ENCODE peak calls at places on chromosomes 5 and 9, in nine cellular contexts. W is lower leg skin, P is upper lobe of left lung, X is endothelial cell of umbilical vein, F is transverse colon, J is H54, R is adrenal gland, I is body of pancreas, N is IMR-90. O is an unnamed sample.

GRCh38 chr5:173331956-173332479 is 3.8 kb upstream of the STC2 start:
- DNase-seq in W (peak), P (peak), X (peak), F (peak), J (peak), R (peak), I (peak), N (peak), O (no peak)

GRCh38 chr5:90408571-90409317 is 812 bp downstream of the CETN3 start:
- DNase-seq in W (no peak), P (no peak), X (no peak), F (no peak), J (no peak), R (no peak), I (no peak), N (no peak), O (no peak)

GRCh38 chr5:159412284-159413046 is 82.2 kb upstream of the IL12B start:
- DNase-seq in W (no peak), P (peak), X (no peak), F (peak), J (no peak), R (no peak), I (no peak), N (no peak), O (no peak)

GRCh38 chr9:109806506-109807115 is 26.6 kb downstream of the PALM2AKAP2 start:
- DNase-seq in W (no peak), P (no peak), X (no peak), F (no peak), J (no peak), R (no peak), I (no peak), N (peak), O (no peak)

GRCh38 chr5:126335871-126336270 is 87.3 kb upstream of the GRAMD2B start:
- DNase-seq in W (no peak), P (no peak), X (no peak), F (no peak), J (no peak), R (no peak), I (no peak), N (peak), O (no peak)

GRCh38 chr9:83623634-83623991 is 670 bp downstream of the IDNK start:
- DNase-seq in W (no peak), P (no peak), X (peak), F (no peak), J (no peak), R (no peak), I (no peak), N (no peak), O (no peak)

GRCh38 chr9:114288233-114289051 is 34.5 kb upstream of the ORM1 start:
- DNase-seq in W (peak), P (peak), X (no peak), F (peak), J (peak), R (peak), I (peak), N (peak), O (no peak)

GRCh38 chr5:52810426-52810825 is 22.7 kb downstream of the ITGA1 start:
- DNase-seq in W (no peak), P (no peak), X (no peak), F (no peak), J (no peak), R (no peak), I (no peak), N (no peak), O (no peak)

GRCh38 chr9:74940600-74940999 is 12.1 kb downstream of the C9orf40 start:
- DNase-seq in W (no peak), P (no peak), X (peak), F (peak), J (no peak), R (no peak), I (peak), N (peak), O (no peak)

GRCh38 chr5:171157233-171157632 is 151.8 kb upstream of the TLX3 start:
- DNase-seq in W (no peak), P (no peak), X (peak), F (no peak), J (no peak), R (no peak), I (no peak), N (no peak), O (no peak)

GRCh38 chr9:122377241-122378164 is 6.7 kb downstream of the PTGS1 start:
- DNase-seq in W (peak), P (no peak), X (no peak), F (no peak), J (no peak), R (no peak), I (no peak), N (peak), O (no peak)

GRCh38 chr9:74570879-74571512 is 73.9 kb downstream of the RORB start:
- DNase-seq in W (no peak), P (no peak), X (peak), F (no peak), J (peak), R (peak), I (no peak), N (peak), O (no peak)

GRCh38 chr9:19533373-19533772 is 124.6 kb downstream of the ACER2 start:
- DNase-seq in W (no peak), P (no peak), X (no peak), F (no peak), J (no peak), R (no peak), I (no peak), N (peak), O (no peak)

GRCh38 chr5:157143127-157143959 is 678 bp upstream of the MED7 start:
- DNase-seq in W (peak), P (peak), X (no peak), F (peak), J (peak), R (peak), I (peak), N (peak), O (peak)

GRCh38 chr5:97383996-97384395 is 200.9 kb upstream of the RIOK2 start:
- DNase-seq in W (no peak), P (no peak), X (no peak), F (no peak), J (no peak), R (no peak), I (no peak), N (peak), O (no peak)

GRCh38 chr9:87668222-87668621 is 57.7 kb upstream of the CTSL start:
- DNase-seq in W (peak), P (no peak), X (no peak), F (no peak), J (no peak), R (no peak), I (peak), N (no peak), O (no peak)

GRCh38 chr9:90905079-90905478 is 103.5 kb downstream of the SYK start:
- DNase-seq in W (peak), P (peak), X (no peak), F (no peak), J (no peak), R (no peak), I (peak), N (no peak), O (no peak)

GRCh38 chr5:126917918-126918623 is 112.3 kb downstream of the MARCHF3 start:
- DNase-seq in W (no peak), P (peak), X (peak), F (no peak), J (no peak), R (no peak), I (peak), N (peak), O (no peak)

GRCh38 chr9:89667730-89668129 is 62.9 kb downstream of the GADD45G start:
- DNase-seq in W (no peak), P (peak), X (no peak), F (peak), J (no peak), R (no peak), I (peak), N (no peak), O (no peak)

GRCh38 chr9:20898885-20899554 is 132.4 kb downstream of the HACD4 start:
- DNase-seq in W (no peak), P (no peak), X (peak), F (no peak), J (no peak), R (peak), I (no peak), N (peak), O (no peak)

GRCh38 chr5:150339841-150340240 is 17.7 kb upstream of the TCOF1 start:
- DNase-seq in W (no peak), P (no peak), X (no peak), F (no peak), J (no peak), R (no peak), I (no peak), N (no peak), O (no peak)

GRCh38 chr5:39520232-39520572 is 95.4 kb upstream of the DAB2 start:
- DNase-seq in W (no peak), P (no peak), X (peak), F (no peak), J (no peak), R (no peak), I (no peak), N (peak), O (no peak)

GRCh38 chr5:179596421-179596820 is 27.1 kb downstream of the HNRNPH1 start:
- DNase-seq in W (no peak), P (no peak), X (no peak), F (no peak), J (no peak), R (no peak), I (no peak), N (no peak), O (no peak)

GRCh38 chr9:113955076-113955752 is 79.1 kb downstream of the ZNF618 start:
- DNase-seq in W (peak), P (no peak), X (peak), F (no peak), J (no peak), R (peak), I (no peak), N (peak), O (no peak)

GRCh38 chr9:127116946-127117345 is 5.5 kb downstream of the ANGPTL2 start:
- DNase-seq in W (no peak), P (no peak), X (no peak), F (no peak), J (no peak), R (no peak), I (no peak), N (peak), O (no peak)

GRCh38 chr5:93454896-93455295 is 126.1 kb downstream of the NR2F1-AS1 start:
- DNase-seq in W (no peak), P (no peak), X (no peak), F (no peak), J (no peak), R (no peak), I (no peak), N (no peak), O (no peak)

GRCh38 chr9:12697719-12698118 is 4.5 kb downstream of the TYRP1 start:
- DNase-seq in W (no peak), P (no peak), X (peak), F (no peak), J (no peak), R (no peak), I (no peak), N (no peak), O (no peak)

GRCh38 chr5:28430565-28431178 is 1392.3 kb upstream of the CDH9 start:
- DNase-seq in W (no peak), P (no peak), X (no peak), F (no peak), J (no peak), R (no peak), I (no peak), N (no peak), O (no peak)

GRCh38 chr5:109944461-109944860 is 254.7 kb downstream of the MAN2A1 start:
- DNase-seq in W (no peak), P (no peak), X (no peak), F (no peak), J (no peak), R (no peak), I (no peak), N (no peak), O (no peak)

GRCh38 chr9:137494550-137495351 is 35.6 kb upstream of the NSMF start:
- DNase-seq in W (no peak), P (no peak), X (no peak), F (peak), J (no peak), R (no peak), I (no peak), N (no peak), O (no peak)

GRCh38 chr5:170571331-170571731 is 67.5 kb downstream of the KCNIP1 start:
- DNase-seq in W (no peak), P (no peak), X (no peak), F (no peak), J (peak), R (no peak), I (no peak), N (peak), O (no peak)

GRCh38 chr5:79853676-79854418 is 137.2 kb downstream of the MTX3 start:
- DNase-seq in W (peak), P (no peak), X (no peak), F (no peak), J (peak), R (no peak), I (no peak), N (peak), O (no peak)

GRCh38 chr9:96875460-96876142 is 21.3 kb upstream of the ZNF782 start:
- DNase-seq in W (no peak), P (peak), X (peak), F (peak), J (peak), R (peak), I (peak), N (peak), O (no peak)
- TF ChIP-seq POLR2A in W (no peak), P (no peak), X (no peak), F (peak), J (no peak), R (no peak), I (peak), N (no peak), O (no peak)

GRCh38 chr9:116350213-116350612 is 196.6 kb downstream of the PAPPA start:
- DNase-seq in W (no peak), P (no peak), X (no peak), F (no peak), J (no peak), R (no peak), I (no peak), N (no peak), O (no peak)

GRCh38 chr9:116358251-116358650 is 204.7 kb downstream of the PAPPA start:
- DNase-seq in W (no peak), P (no peak), X (no peak), F (no peak), J (no peak), R (no peak), I (no peak), N (no peak), O (no peak)

GRCh38 chr9:116352958-116353357 is 199.4 kb downstream of the PAPPA start:
- DNase-seq in W (no peak), P (no peak), X (no peak), F (no peak), J (no peak), R (no peak), I (no peak), N (no peak), O (no peak)

GRCh38 chr9:116359958-116360357 is 206.4 kb downstream of the PAPPA start:
- DNase-seq in W (no peak), P (no peak), X (no peak), F (no peak), J (no peak), R (no peak), I (no peak), N (no peak), O (no peak)

DNA sequence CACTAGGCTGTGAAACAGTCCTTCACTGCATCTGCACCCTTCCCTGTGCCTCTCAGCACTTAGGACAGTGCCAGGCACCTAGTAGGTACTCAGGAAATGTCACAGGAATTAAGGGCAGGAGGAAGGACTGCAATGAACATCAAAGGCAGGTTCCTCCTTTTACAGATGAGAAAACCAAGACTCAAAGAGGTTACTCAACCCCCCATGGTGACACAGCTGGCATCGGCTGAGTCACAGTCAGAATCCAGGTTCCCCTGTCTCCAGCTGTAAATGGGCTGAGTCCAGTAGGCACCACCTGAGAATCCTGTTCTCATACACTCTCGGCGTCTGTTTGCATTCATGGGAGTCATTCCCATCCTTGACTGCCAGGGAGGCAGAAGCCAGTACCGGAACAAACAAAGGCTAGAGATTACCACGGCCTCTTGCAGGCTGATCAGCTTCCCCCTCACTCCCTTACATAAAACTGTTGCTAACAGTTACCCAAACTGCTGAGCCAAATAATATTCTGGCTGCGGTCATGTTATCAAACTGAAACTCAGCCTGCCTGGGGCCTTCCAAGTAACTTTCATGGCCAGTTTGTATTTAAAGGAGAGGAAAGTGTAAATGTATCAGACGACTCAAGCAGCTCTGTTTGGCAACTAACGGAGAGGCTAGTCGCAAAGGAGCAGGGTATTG is 201.7 kb downstream of the PAPPA start:
- DNase-seq in W (no peak), P (no peak), X (no peak), F (no peak), J (no peak), R (no peak), I (peak), N (peak), O (no peak)
- TF ChIP-seq POLR2A in W (no peak), P (no peak), X (no peak), F (no peak), J (no peak), R (no peak), I (no peak), N (no peak), O (no peak)

GRCh38 chr5:43433381-43433780 is 21.2 kb upstream of the CCL28 start:
- DNase-seq in W (no peak), P (no peak), X (no peak), F (no peak), J (no peak), R (no peak), I (no peak), N (no peak), O (no peak)
- TF ChIP-seq POLR2A in W (no peak), P (no peak), X (no peak), F (no peak), J (no peak), R (no peak), I (no peak), N (no peak), O (no peak)

GRCh38 chr5:154513669-154514084 is 35.6 kb upstream of the HAND1 start:
- DNase-seq in W (no peak), P (no peak), X (no peak), F (no peak), J (no peak), R (no peak), I (no peak), N (no peak), O (no peak)

GRCh38 chr5:154517181-154517580 is 39.2 kb upstream of the HAND1 start:
- DNase-seq in W (no peak), P (no peak), X (no peak), F (no peak), J (no peak), R (no peak), I (no peak), N (no peak), O (no peak)

GRCh38 chr5:154511984-154512383 is 34.0 kb upstream of the HAND1 start:
- DNase-seq in W (no peak), P (no peak), X (no peak), F (no peak), J (no peak), R (no peak), I (no peak), N (no peak), O (no peak)

GRCh38 chr5:154516475-154516874 is 38.4 kb upstream of the HAND1 start:
- DNase-seq in W (no peak), P (no peak), X (no peak), F (no peak), J (no peak), R (no peak), I (no peak), N (no peak), O (no peak)

DNA sequence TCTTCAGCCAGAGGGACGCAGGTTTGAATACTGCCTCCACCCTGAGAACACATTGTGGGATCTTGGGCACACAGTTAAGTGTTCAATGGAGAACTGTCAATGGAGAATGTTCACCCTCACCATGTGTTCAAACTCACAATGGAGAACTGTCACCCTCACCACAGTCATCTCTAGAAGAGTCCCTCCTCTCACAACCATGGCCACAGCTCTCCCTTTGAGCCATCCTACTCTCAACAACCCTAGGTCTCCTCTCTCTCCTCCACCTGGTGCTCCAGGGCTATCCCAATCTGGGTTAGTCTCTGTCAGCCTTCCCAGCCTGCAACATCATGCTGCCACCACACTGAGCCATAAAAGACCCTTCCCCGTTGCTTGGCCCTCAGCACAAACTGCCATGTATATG is 36.3 kb upstream of the HAND1 start:
- DNase-seq in W (no peak), P (no peak), X (no peak), F (no peak), J (no peak), R (no peak), I (no peak), N (no peak), O (no peak)
- TF ChIP-seq POLR2A in W (no peak), P (no peak), X (no peak), F (no peak), J (no peak), R (no peak), I (no peak), N (no peak), O (no peak)

DNA sequence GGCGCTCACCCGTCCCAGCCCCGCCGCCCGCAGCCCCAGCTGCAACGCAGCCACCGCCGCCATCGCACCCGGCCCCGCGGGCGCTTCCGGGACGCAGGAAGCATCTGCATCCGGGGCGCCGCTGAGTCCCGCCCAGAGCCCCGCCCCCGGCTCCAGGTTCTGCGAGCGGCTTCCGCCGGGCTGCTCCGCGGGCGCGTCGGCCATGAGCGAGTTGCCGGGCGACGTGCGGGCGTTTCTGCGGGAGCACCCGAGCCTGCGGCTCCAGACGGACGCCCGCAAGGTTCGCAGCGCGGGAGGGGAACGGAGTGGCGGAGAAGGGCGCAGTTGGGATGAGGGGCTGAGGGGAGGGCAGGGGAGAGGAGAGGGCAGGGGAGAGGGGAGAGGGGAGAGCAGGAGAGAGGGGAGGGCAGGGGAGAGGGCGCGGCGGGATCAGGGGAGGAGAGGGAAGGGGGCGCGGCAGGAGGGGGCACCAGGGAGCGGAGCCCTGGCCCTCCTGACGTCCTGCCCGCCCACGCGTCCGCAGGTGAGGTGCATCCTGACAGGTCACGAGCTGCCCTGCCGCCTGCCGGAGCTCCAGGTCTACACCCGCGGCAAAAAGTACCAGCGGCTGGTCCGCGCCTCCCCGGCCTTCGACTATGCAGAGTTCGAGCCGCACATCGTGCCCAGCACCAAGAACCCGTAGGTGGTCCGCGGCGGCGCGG is at the start of the genes SURF1 and SURF2:
- DNase-seq in W (peak), P (peak), X (peak), F (peak), J (peak), R (peak), I (peak), N (peak), O (no peak)
- TF ChIP-seq POLR2A in W (peak), P (no peak), X (peak), F (peak), J (peak), R (peak), I (peak), N (peak), O (no peak)

GRCh38 chr9:69645488-69645887 is 26.7 kb downstream of the APBA1 start:
- DNase-seq in W (peak), P (peak), X (no peak), F (peak), J (no peak), R (peak), I (peak), N (no peak), O (no peak)
- TF ChIP-seq POLR2A in W (no peak), P (no peak), X (no peak), F (no peak), J (no peak), R (no peak), I (peak), N (no peak), O (no peak)